ENCODE peak calls at places on chromosomes 1 and 21, in seven cellular contexts. H is ovary, A is AG04450, I is AG09319, Z is PC-3, M is AG04449, C is left lung. E is an unnamed sample.

GRCh38 chr1:203539831-203540546 is 46.0 kb downstream of the OPTC start:
- DNase-seq in A (no peak), Z (no peak), H (no peak), M (no peak), C (no peak), I (no peak), E (no peak)

GRCh38 chr21:26499475-26499874 is 73.6 kb downstream of the CYYR1 start:
- DNase-seq in C (no peak), I (no peak), H (no peak), Z (no peak), A (no peak), M (no peak), E (no peak)

GRCh38 chr1:247112479-247112781 is 8.3 kb upstream of the ZNF669 start:
- DNase-seq in I (no peak), H (no peak), C (no peak), M (no peak), A (no peak), Z (peak), E (no peak)

GRCh38 chr1:192973988-192974387 is 85.2 kb downstream of the UCHL5 start:
- DNase-seq in I (no peak), A (no peak), C (no peak), M (no peak), Z (no peak), H (no peak), E (no peak)

GRCh38 chr21:45080232-45080631 is 5.9 kb downstream of the ADARB1 start:
- DNase-seq in H (no peak), M (no peak), A (no peak), Z (no peak), C (no peak), I (no peak), E (no peak)

GRCh38 chr1:246367046-246367445 is 140.0 kb downstream of the SMYD3 start:
- DNase-seq in C (no peak), H (no peak), I (no peak), Z (no peak), M (peak), A (no peak), E (no peak)

GRCh38 chr1:76433528-76433927 is 359.0 kb downstream of the ST6GALNAC3 start:
- DNase-seq in I (peak), C (no peak), M (no peak), A (no peak), Z (no peak), H (no peak), E (no peak)

GRCh38 chr1:58412071-58412580 is 134.4 kb downstream of the OMA1 start:
- DNase-seq in H (no peak), Z (peak), I (no peak), A (no peak), M (peak), C (no peak), E (no peak)

GRCh38 chr21:38819719-38820147 is 14.0 kb downstream of the ETS2 start:
- DNase-seq in M (no peak), C (no peak), H (no peak), I (no peak), Z (peak), A (no peak), E (no peak)

GRCh38 chr1:179042087-179042486 is 16.4 kb downstream of the FAM20B start:
- DNase-seq in Z (no peak), M (no peak), H (no peak), A (no peak), C (no peak), I (no peak), E (no peak)

GRCh38 chr21:44423312-44423821 is 31.9 kb upstream of the LRRC3 start:
- DNase-seq in Z (no peak), C (peak), A (no peak), I (no peak), M (no peak), H (peak), E (no peak)

GRCh38 chr1:235423214-235423652 is 56.0 kb downstream of the TBCE start:
- DNase-seq in M (no peak), H (no peak), A (no peak), Z (no peak), C (no peak), I (no peak), E (no peak)

GRCh38 chr1:98157524-98158293 is 236.9 kb upstream of the DPYD start:
- DNase-seq in I (peak), Z (no peak), A (peak), C (no peak), H (no peak), M (no peak), E (no peak)

GRCh38 chr1:20302093-20302471 is 11.4 kb downstream of the VWA5B1 start:
- DNase-seq in H (no peak), A (no peak), C (no peak), Z (peak), M (no peak), I (no peak), E (no peak)

GRCh38 chr1:244094880-244095522 is 43.9 kb downstream of the ZBTB18 start:
- DNase-seq in Z (no peak), A (no peak), C (no peak), M (no peak), H (no peak), I (no peak), E (no peak)

GRCh38 chr1:235960799-235961198 is 94.1 kb upstream of the LYST start:
- DNase-seq in I (no peak), H (no peak), C (no peak), Z (no peak), M (no peak), A (no peak), E (no peak)

GRCh38 chr1:156626079-156626438 is 6.8 kb downstream of the HAPLN2 start:
- DNase-seq in I (no peak), A (no peak), Z (no peak), H (no peak), C (no peak), M (no peak), E (no peak)

GRCh38 chr1:208604295-208604694 is 360.1 kb upstream of the PLXNA2 start:
- DNase-seq in H (no peak), Z (peak), C (no peak), M (no peak), I (no peak), A (no peak), E (no peak)

GRCh38 chr21:46667735-46668380 is 32.4 kb downstream of the PRMT2 start:
- DNase-seq in A (no peak), C (peak), Z (peak), M (no peak), I (no peak), H (no peak), E (peak)

GRCh38 chr1:42165511-42166210 is 1.1 kb upstream of the GUCA2A start:
- DNase-seq in M (no peak), Z (peak), C (peak), H (no peak), A (no peak), I (no peak), E (peak)

GRCh38 chr1:229889031-229889517 is 178.0 kb upstream of the GALNT2 start:
- DNase-seq in Z (no peak), A (no peak), M (no peak), C (no peak), I (no peak), H (no peak), E (no peak)

GRCh38 chr1:239914827-239915231 is 176.9 kb upstream of the FMN2 start:
- DNase-seq in M (peak), Z (peak), H (no peak), A (peak), I (peak), C (no peak), E (no peak)

GRCh38 chr21:33936221-33937038 is 20.8 kb upstream of the ATP5PO start:
- DNase-seq in H (no peak), A (no peak), C (no peak), M (no peak), I (no peak), Z (no peak), E (no peak)

GRCh38 chr1:6359568-6360496 is 33.7 kb downstream of the ACOT7 start:
- DNase-seq in Z (no peak), I (peak), A (peak), C (no peak), M (no peak), H (peak), E (peak)
- TF ChIP-seq CTCF in Z (no peak), I (no peak), A (no peak), C (no peak), M (no peak), H (no peak), E (no peak)

DNA sequence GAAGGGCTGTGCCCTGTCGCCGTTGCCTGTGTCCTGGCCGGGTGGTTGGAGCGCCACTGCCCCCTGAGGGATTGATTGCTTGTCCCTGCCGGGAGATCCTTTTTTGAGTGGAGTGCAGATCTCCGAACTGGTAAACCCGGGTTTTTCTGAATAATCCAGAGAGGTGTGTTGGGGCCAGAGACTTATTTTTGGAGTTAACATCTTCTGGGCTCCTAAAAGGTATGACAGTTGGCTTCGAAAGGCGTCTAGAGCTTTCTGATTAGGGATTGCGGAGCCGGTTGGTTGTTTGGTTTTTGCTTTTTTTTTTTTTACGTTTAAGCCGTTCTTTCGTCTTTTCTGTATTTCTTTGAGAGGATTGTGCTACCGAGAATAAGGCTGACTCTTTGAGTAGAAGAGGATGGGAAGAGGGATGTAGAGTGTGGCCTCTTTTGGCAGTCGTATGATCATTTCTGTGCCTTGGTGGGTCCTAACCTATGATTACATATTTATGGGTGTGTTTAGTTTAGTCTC is 756 bp downstream of the RLF start:
- DNase-seq in A (no peak), H (no peak), C (no peak), M (no peak), Z (no peak), I (no peak), E (no peak)
- TF ChIP-seq CTCF in A (peak), H (no peak), C (no peak), M (no peak), Z (peak), I (peak), E (no peak)

GRCh38 chr1:219837274-219837993 is 90.9 kb downstream of the SLC30A10 start:
- DNase-seq in A (peak), M (peak), Z (peak), H (no peak), C (no peak), I (peak), E (no peak)
- TF ChIP-seq CTCF in A (peak), M (peak), Z (peak), H (no peak), C (no peak), I (peak), E (peak)

GRCh38 chr21:35057428-35057827 is 8.3 kb upstream of the RUNX1 start:
- DNase-seq in H (no peak), I (no peak), M (no peak), A (no peak), C (no peak), Z (no peak), E (no peak)

GRCh38 chr21:35051287-35051818 is 2.3 kb upstream of the RUNX1 start:
- DNase-seq in I (peak), M (no peak), H (no peak), A (no peak), Z (peak), C (peak), E (no peak)

GRCh38 chr21:35052786-35053185 is 3.7 kb upstream of the RUNX1 start:
- DNase-seq in I (no peak), M (no peak), C (no peak), A (no peak), H (no peak), Z (no peak), E (no peak)

GRCh38 chr21:35050348-35051286 is 1.5 kb upstream of the RUNX1 start:
- DNase-seq in Z (peak), A (no peak), M (no peak), I (no peak), C (no peak), H (no peak), E (no peak)

DNA sequence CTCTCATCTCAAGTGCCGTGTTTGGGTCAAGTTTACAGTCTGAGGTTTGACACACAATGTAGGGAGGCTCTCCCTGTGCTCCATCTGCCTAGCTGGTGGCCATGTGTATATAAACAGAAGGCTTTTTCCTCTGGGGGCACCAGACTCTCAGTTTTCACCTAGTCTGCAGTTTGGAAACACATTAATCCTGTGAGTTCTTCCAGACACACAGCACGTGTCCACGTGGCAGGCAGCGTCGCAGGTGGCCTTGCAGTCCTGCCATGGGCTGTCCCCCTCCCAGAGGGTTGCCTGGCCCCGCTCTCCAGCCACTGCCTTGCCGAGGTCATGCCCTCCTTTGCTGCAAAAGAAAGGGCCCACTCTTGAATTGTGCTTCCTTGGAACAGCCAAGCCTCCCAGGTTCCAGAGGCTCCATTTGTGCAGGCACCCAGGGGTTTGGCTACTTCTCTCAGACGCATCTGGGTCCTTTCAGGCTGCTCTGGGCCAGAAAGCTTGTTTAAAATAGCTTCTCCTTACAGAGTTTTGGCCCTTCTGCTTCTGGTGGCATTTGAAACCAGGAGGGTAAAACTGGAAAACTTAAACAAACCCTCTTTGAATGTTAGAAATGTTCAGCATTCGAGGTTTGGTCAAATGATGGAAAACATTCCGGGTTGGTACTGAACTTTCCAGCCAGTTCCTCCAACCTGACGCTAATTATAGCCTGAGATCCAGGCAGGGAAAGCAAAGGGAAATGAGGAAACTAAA is 4.4 kb upstream of the RUNX1 start:
- DNase-seq in A (no peak), I (no peak), C (no peak), M (no peak), H (no peak), Z (no peak), E (no peak)
- TF ChIP-seq CTCF in A (peak), I (peak), C (no peak), M (no peak), H (no peak), Z (no peak), E (no peak)

DNA sequence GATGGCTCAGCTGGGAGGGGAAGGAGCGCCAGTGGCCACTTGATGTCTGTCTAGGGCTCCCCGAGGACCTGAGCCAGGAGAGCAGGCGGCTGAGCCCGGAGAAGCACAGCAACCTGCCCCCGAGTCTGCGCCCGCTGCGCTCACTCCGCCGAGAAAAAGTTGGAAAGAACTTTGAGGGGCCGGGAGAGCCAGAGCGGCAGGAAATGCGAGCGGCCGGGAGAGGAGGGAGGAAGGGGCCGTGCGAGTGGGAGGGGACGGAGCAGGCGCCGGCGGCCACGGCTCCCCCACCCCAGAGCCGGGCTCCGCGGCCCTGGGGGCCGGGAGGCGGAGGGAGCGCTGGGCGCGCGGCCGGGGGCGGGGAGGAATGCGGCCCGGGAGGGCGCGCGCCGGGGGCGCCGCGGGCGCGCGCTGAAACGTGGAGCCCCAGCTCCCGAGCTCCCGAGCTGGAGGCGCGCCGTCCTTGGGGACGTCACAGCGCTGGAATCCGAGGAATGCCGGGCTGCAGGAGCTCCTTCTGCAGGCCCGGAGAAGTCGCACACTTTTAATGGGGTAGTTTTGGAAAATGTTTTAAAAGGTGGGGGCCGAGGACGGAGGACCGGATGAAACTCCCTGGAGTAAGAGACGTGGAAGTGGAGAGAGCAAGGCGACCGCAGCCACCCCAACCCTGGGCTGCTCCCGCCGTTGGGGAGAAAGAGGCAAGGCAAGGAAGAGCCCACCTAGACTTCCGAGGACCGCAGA is at the start of gene PTPN14:
- DNase-seq in I (peak), H (peak), A (peak), M (peak), C (peak), Z (peak), E (peak)
- TF ChIP-seq CTCF in I (peak), H (no peak), A (peak), M (peak), C (no peak), Z (peak), E (peak)

DNA sequence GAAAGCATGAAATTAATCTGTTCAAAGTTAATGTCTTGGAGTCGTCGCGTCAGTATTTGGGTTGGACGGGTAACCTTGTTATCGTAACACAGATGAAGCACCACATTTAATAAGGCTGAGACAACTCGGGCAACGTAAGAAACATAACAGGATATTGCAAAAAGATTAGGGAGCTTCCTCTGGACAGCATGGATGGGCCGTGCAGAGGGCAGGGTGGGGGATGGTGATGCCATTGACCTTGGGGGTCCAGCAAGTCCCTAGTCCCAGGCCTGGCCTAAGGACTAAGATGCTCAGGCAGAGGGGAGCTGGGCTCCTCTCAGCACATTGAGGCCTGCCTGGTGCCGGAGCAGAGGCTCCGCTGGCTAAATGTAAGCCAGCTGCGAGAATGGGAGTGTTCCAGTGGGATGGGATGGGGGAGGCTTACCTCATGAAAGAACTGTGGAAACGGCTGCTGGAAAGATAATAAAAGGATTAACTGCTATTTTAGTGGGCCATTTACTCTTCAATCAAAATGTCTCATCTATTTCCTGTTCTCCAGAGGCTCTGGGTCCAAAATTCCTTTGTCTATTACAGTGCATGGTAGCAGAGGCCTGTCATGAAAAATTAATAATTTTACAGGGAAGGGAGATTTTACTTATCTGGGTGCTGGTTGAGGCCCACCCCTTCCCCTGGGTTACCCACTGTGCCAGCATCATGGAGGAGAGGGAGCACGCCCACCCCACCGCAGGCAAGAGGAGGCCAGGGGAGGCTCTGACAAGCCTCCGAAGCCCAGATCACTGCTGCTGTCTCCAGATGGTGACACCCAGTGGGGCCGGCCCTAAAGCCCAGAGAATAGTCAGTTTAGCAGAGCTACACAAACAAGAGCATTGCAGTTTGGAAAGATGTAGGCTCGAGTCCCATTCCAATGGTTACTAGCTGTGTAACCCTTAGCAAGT is 131.6 kb downstream of the DMRTB1 start:
- DNase-seq in C (no peak), Z (no peak), I (no peak), M (peak), A (no peak), H (no peak), E (no peak)
- TF ChIP-seq CTCF in C (no peak), Z (no peak), I (no peak), M (no peak), A (no peak), H (no peak), E (no peak)

GRCh38 chr1:115463347-115463746 is 125.3 kb upstream of the NGF start:
- DNase-seq in H (no peak), Z (peak), I (no peak), A (no peak), C (no peak), M (no peak), E (no peak)
- TF ChIP-seq CTCF in H (no peak), Z (peak), I (no peak), A (no peak), C (no peak), M (no peak), E (no peak)

DNA sequence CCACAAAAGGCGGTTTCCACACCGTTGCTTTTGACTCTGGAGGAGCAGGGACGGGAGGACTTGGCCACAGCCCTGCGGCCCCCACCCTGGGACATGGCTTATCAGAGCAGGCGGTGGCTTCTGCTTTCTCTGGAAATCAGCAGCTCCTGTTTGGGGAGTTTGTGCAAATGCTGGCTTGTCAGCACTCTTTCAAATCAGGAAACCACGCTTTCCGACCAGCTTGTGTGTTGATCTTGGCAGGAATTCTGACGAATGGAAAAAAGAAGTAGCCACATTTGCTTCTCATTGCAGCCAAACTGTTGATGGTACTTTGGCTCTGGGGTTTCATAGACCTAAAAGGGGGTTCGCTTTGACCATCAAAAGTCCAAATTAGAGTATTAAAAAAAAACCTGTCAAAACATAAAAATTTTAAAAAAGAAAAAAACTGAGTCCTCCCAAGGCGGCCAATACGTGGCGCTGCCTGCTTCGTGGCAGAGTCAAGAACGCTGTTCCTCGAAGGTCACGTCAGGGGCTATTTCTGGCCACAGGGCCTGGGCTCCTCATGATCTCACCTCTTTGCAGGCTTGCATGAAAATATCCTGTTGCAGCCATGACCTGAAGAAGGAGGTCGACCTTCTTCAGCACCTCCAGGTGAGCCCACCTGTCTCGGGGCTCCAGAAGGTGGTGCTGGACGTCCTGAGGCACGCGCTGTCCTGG is 80.8 kb upstream of the EFHD2 start:
- DNase-seq in M (no peak), C (no peak), H (peak), A (no peak), I (no peak), Z (no peak), E (no peak)
- TF ChIP-seq CTCF in M (no peak), C (no peak), H (no peak), A (peak), I (peak), Z (peak), E (no peak)

GRCh38 chr1:15843826-15844572 is 3.5 kb upstream of the SPEN start:
- DNase-seq in A (no peak), C (no peak), M (no peak), I (no peak), Z (no peak), H (no peak), E (no peak)
- TF ChIP-seq CTCF in A (no peak), C (no peak), M (no peak), I (no peak), Z (no peak), H (no peak), E (no peak)

E was measured in mesothelial cell of epicardium.